ENCODE peak calls at places on chromosome 4, in five cellular contexts. One of them, this sample, is unnamed. For H3K36me3 and H3K27me3, the result is how much of the 10 kb centered on the place peaks cover.

GRCh38 chr4:87353592-87353991 is 30.9 kb upstream of the HSD17B13 start:
- DNase-seq in mammary epithelial cell: peak
- DNase-seq in sigmoid colon: peak
- DNase-seq in MM.1S: peak
- DNase-seq in upper lobe of right lung: no peak
- DNase-seq in this sample: no peak

GRCh38 chr4:86876894-86877685 is 15.1 kb downstream of the C4orf36 start:
- DNase-seq in sigmoid colon: no peak
- DNase-seq in upper lobe of right lung: no peak
- DNase-seq in MM.1S: no peak
- DNase-seq in mammary epithelial cell: no peak
- DNase-seq in this sample: no peak

GRCh38 chr4:90159193-90159592 is 32.0 kb downstream of the CCSER1 start:
- DNase-seq in upper lobe of right lung: no peak
- DNase-seq in MM.1S: no peak
- DNase-seq in mammary epithelial cell: peak
- DNase-seq in sigmoid colon: no peak
- DNase-seq in this sample: no peak

GRCh38 chr4:40608628-40609027 is 21.0 kb downstream of the RBM47 start:
- DNase-seq in mammary epithelial cell: no peak
- DNase-seq in upper lobe of right lung: no peak
- DNase-seq in sigmoid colon: no peak
- DNase-seq in MM.1S: no peak
- DNase-seq in this sample: no peak

GRCh38 chr4:1572521-1572920 is 111.6 kb downstream of the FAM53A start:
- DNase-seq in MM.1S: no peak
- DNase-seq in sigmoid colon: peak
- DNase-seq in upper lobe of right lung: no peak
- DNase-seq in mammary epithelial cell: no peak
- DNase-seq in this sample: no peak

GRCh38 chr4:476501-476900 is 22.5 kb downstream of the ZNF721 start:
- DNase-seq in upper lobe of right lung: no peak
- DNase-seq in mammary epithelial cell: peak
- DNase-seq in sigmoid colon: no peak
- DNase-seq in MM.1S: no peak
- DNase-seq in this sample: no peak

GRCh38 chr4:73156394-73156793 is 86.9 kb upstream of the COX18 start:
- DNase-seq in upper lobe of right lung: no peak
- DNase-seq in sigmoid colon: no peak
- DNase-seq in mammary epithelial cell: no peak
- DNase-seq in MM.1S: no peak
- DNase-seq in this sample: no peak

GRCh38 chr4:150379454-150379853 is 202.5 kb upstream of the MAB21L2 start:
- DNase-seq in MM.1S: no peak
- DNase-seq in mammary epithelial cell: peak
- DNase-seq in upper lobe of right lung: no peak
- DNase-seq in sigmoid colon: no peak
- DNase-seq in this sample: no peak

GRCh38 chr4:186644737-186645261 is 78.9 kb downstream of the FAT1 start:
- DNase-seq in mammary epithelial cell: no peak
- DNase-seq in sigmoid colon: no peak
- DNase-seq in MM.1S: no peak
- DNase-seq in upper lobe of right lung: no peak
- DNase-seq in this sample: no peak

GRCh38 chr4:184441461-184442392 is 32.6 kb downstream of the IRF2 start:
- DNase-seq in MM.1S: no peak
- DNase-seq in upper lobe of right lung: no peak
- DNase-seq in mammary epithelial cell: no peak
- DNase-seq in sigmoid colon: no peak
- DNase-seq in this sample: no peak

GRCh38 chr4:5162909-5163508 is 111.7 kb downstream of the STK32B start:
- DNase-seq in upper lobe of right lung: no peak
- DNase-seq in sigmoid colon: no peak
- DNase-seq in mammary epithelial cell: no peak
- DNase-seq in MM.1S: no peak
- DNase-seq in this sample: no peak

GRCh38 chr4:150581611-150582010 is 340 bp upstream of the MAB21L2 start:
- DNase-seq in upper lobe of right lung: no peak
- DNase-seq in MM.1S: no peak
- DNase-seq in mammary epithelial cell: no peak
- DNase-seq in sigmoid colon: peak
- DNase-seq in this sample: peak

GRCh38 chr4:38856524-38857337 is at the start of gene TLR6:
- DNase-seq in sigmoid colon: no peak
- DNase-seq in MM.1S: peak
- DNase-seq in mammary epithelial cell: peak
- DNase-seq in upper lobe of right lung: no peak
- DNase-seq in this sample: peak

GRCh38 chr4:109411964-109412363 is 21.7 kb upstream of the SEC24B start:
- DNase-seq in MM.1S: no peak
- DNase-seq in sigmoid colon: no peak
- DNase-seq in upper lobe of right lung: no peak
- DNase-seq in mammary epithelial cell: no peak
- DNase-seq in this sample: no peak

GRCh38 chr4:25405453-25405852 is 28.4 kb downstream of the ANAPC4 start:
- DNase-seq in mammary epithelial cell: no peak
- DNase-seq in sigmoid colon: no peak
- DNase-seq in upper lobe of right lung: no peak
- DNase-seq in MM.1S: no peak
- DNase-seq in this sample: no peak

GRCh38 chr4:25406081-25406692 is 29.1 kb downstream of the ANAPC4 start:
- DNase-seq in MM.1S: no peak
- DNase-seq in mammary epithelial cell: no peak
- DNase-seq in sigmoid colon: no peak
- DNase-seq in upper lobe of right lung: no peak
- DNase-seq in this sample: no peak

GRCh38 chr4:25413261-25413660 is 36.2 kb downstream of the ANAPC4 start:
- DNase-seq in sigmoid colon: no peak
- DNase-seq in MM.1S: no peak
- DNase-seq in upper lobe of right lung: no peak
- DNase-seq in mammary epithelial cell: no peak
- DNase-seq in this sample: no peak

DNA sequence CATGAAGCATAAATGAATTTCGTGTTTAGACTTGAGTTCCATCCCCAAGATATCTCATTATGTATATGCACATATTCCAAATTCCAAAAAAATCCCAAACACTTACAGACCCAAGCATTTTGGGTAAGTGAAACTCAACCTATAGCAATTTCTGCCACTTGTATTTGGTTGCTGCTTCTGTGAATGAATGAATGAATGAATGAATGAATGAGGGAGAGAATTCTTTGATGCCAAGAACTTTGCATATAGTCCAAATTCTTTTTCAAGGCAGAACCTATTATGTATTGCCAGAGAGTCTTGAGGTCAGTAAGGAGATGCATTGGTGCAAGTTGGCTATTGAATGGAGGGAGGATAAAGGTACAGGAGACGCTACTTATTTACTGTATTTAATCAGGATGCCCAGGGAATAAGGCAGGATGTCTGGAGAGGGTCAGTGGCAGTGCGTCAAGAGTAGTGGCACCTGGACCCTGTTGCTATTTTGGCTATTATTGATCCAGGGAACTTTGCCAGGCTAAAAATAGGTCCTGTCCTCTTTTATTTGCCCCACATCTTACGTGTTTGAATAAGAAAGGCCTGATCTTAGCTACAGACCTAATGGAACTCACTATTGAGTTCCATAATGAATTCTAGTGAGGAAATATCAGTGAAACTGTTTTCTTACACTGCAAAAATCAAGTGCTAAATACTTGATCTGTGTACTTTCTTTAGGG is 33.9 kb downstream of the ANAPC4 start:
- DNase-seq in upper lobe of right lung: no peak
- DNase-seq in sigmoid colon: no peak
- DNase-seq in mammary epithelial cell: no peak
- DNase-seq in MM.1S: no peak
- DNase-seq in this sample: no peak
- H3K36me3 ChIP-seq in upper lobe of right lung: half or more
- H3K36me3 ChIP-seq in sigmoid colon: under half
- H3K36me3 ChIP-seq in mammary epithelial cell: under half
- H3K36me3 ChIP-seq in MM.1S: under half
- H3K36me3 ChIP-seq in this sample: half or more

GRCh38 chr4:169376421-169376820 is 105.7 kb upstream of the SH3RF1 start:
- DNase-seq in mammary epithelial cell: no peak
- DNase-seq in upper lobe of right lung: no peak
- DNase-seq in sigmoid colon: no peak
- DNase-seq in MM.1S: no peak
- DNase-seq in this sample: no peak

GRCh38 chr4:169377367-169377766 is 106.6 kb upstream of the SH3RF1 start:
- DNase-seq in sigmoid colon: no peak
- DNase-seq in upper lobe of right lung: no peak
- DNase-seq in mammary epithelial cell: no peak
- DNase-seq in MM.1S: no peak
- DNase-seq in this sample: no peak

GRCh38 chr4:169384741-169385140 is 114.0 kb upstream of the SH3RF1 start:
- DNase-seq in sigmoid colon: no peak
- DNase-seq in upper lobe of right lung: no peak
- DNase-seq in mammary epithelial cell: no peak
- DNase-seq in MM.1S: no peak
- DNase-seq in this sample: no peak

GRCh38 chr4:169383724-169384123 is 113.0 kb upstream of the SH3RF1 start:
- DNase-seq in mammary epithelial cell: peak
- DNase-seq in MM.1S: no peak
- DNase-seq in upper lobe of right lung: no peak
- DNase-seq in sigmoid colon: no peak
- DNase-seq in this sample: no peak

DNA sequence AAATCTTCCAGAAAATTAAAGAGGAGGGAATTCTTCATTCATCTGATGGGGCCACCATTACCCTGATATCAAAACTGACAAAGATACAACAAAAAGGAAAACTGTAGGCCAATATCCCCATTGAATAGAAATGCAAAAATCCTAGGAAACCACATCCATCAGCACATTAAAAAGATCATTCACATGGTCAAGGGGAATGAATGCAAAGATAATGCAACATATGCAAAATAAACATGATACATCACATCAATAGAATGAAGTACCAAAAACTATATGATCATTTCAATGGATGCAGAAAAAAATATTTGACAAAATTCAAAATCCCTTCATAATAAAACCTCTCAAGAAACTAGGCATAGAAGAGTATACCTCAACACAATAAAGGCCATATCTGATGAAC is 108.9 kb upstream of the SH3RF1 start:
- DNase-seq in mammary epithelial cell: no peak
- DNase-seq in sigmoid colon: no peak
- DNase-seq in upper lobe of right lung: no peak
- DNase-seq in MM.1S: no peak
- DNase-seq in this sample: no peak
- TF ChIP-seq CTCF in mammary epithelial cell: no peak
- TF ChIP-seq CTCF in sigmoid colon: no peak
- TF ChIP-seq CTCF in upper lobe of right lung: no peak
- TF ChIP-seq CTCF in MM.1S: no peak
- TF ChIP-seq CTCF in this sample: no peak

DNA sequence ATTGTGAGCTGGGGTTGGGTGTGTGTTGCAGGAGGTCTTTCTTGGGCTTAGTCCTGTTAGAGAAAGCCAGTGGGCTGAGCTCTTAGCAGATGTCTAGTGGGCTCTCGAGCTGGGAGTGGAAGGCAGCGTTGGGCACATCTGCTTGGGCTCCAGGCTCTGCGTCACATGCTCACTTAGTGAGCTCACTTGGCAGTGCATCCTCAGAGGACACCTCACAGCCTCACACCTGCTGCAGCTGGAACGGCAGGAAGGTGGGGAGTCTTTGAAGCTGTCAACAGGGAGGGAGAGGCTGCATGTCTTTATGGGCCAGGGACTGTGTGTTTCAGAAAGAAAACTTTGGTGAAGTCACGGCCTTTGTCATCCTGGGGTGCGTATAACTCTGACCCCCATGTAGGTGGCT is 82.2 kb downstream of the PSAPL1 start:
- DNase-seq in MM.1S: no peak
- DNase-seq in sigmoid colon: no peak
- DNase-seq in mammary epithelial cell: no peak
- DNase-seq in upper lobe of right lung: no peak
- DNase-seq in this sample: no peak
- H3K27me3 ChIP-seq in MM.1S: half or more
- H3K27me3 ChIP-seq in sigmoid colon: under half
- H3K27me3 ChIP-seq in mammary epithelial cell: under half
- H3K27me3 ChIP-seq in upper lobe of right lung: under half
- H3K27me3 ChIP-seq in this sample: under half

GRCh38 chr4:17941731-17942130 is 79.8 kb downstream of the LCORL start:
- DNase-seq in sigmoid colon: no peak
- DNase-seq in mammary epithelial cell: peak
- DNase-seq in upper lobe of right lung: no peak
- DNase-seq in MM.1S: no peak
- DNase-seq in this sample: no peak
- H3K36me3 ChIP-seq in sigmoid colon: under half
- H3K36me3 ChIP-seq in mammary epithelial cell: under half
- H3K36me3 ChIP-seq in upper lobe of right lung: under half
- H3K36me3 ChIP-seq in MM.1S: under half
- H3K36me3 ChIP-seq in this sample: under half

DNA sequence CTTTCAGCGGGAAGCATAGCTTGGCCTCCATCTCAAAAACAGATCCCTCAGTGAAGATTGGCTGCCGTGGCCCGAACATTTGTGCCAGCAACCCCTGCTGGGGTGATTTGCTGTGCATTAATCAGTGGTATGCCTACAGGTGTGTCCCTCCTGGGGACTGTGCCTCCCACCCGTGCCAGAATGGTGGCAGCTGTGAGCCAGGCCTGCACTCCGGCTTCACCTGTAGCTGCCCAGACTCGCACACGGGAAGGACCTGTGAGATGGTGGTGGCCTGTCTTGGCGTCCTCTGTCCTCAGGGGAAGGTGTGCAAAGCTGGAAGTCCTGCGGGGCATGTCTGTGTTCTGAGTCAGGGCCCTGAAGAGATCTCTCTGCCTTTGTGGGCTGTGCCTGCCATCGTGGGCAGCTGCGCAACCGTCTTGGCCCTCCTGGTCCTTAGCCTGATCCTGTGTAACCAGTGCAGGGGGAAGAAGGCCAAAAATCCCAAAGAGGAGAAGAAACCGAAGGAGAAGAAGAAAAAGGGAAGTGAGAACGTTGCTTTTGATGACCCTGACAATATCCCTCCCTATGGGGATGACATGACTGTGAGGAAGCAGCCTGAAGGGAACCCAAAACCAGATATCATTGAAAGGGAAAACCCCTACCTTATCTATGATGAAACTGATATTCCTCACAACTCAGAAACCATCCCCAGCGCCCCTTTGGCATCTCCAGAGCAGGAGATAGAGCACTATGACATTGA is 175.4 kb downstream of the FAT4 start:
- DNase-seq in upper lobe of right lung: no peak
- DNase-seq in sigmoid colon: no peak
- DNase-seq in MM.1S: no peak
- DNase-seq in mammary epithelial cell: no peak
- DNase-seq in this sample: no peak
- TF ChIP-seq CTCF in upper lobe of right lung: no peak
- TF ChIP-seq CTCF in sigmoid colon: no peak
- TF ChIP-seq CTCF in MM.1S: no peak
- TF ChIP-seq CTCF in mammary epithelial cell: no peak
- TF ChIP-seq CTCF in this sample: no peak

This sample was measured in transverse colon.